ENCODE peak calls at places on chromosomes 11 and 22, in seven cellular contexts. I is EH, P is iris pigment epithelial cell, W is substantia nigra, C is NCI-H1436 treated with DMSO at 0.1 percent for 48 hours, X is breast epithelium, N is NCI-H774. S is an unnamed sample.
A peak's percentile ranks its signal among the peaks of the same experiment; 100 is the strongest.

GRCh38 chr22:49420651-49421050 is 407.0 kb downstream of the BRD1 start:
- DNase-seq in I (no peak), P (no peak), W (no peak), C (no peak), X (no peak), N (no peak), S (no peak)

GRCh38 chr11:69201764-69202370 is 46.1 kb downstream of the SMIM38 start:
- DNase-seq in I (no peak), P (no peak), W (no peak), C (no peak), X (no peak), N (no peak), S (no peak)

GRCh38 chr11:101553891-101554292 is 29.9 kb downstream of the TRPC6 start:
- DNase-seq in I (peak; percentile 32), P (peak; percentile 45), W (no peak), C (no peak), X (no peak), N (no peak), S (no peak)

GRCh38 chr11:113532697-113533424 is 57.7 kb upstream of the DRD2 start:
- DNase-seq in I (peak; percentile 72), P (peak; percentile 71), W (peak; percentile 56), C (peak; percentile 12), X (peak; percentile 78), N (peak; percentile 70), S (peak; percentile 52)

GRCh38 chr11:90476442-90477007 is 253.7 kb upstream of the CHORDC1 start:
- DNase-seq in I (no peak), P (peak; percentile 46), W (no peak), C (no peak), X (no peak), N (no peak), S (no peak)

GRCh38 chr11:100105605-100106358 is 581.3 kb upstream of the ARHGAP42 start:
- DNase-seq in I (no peak), P (no peak), W (no peak), C (no peak), X (no peak), N (peak; percentile 61), S (no peak)

GRCh38 chr11:45079943-45080719 is 66.3 kb upstream of the PRDM11 start:
- DNase-seq in I (no peak), P (no peak), W (peak; percentile 17), C (no peak), X (peak; percentile 45), N (no peak), S (no peak)

GRCh38 chr11:12889243-12889642 is 119.9 kb upstream of the RASSF10 start:
- DNase-seq in I (peak; percentile 80), P (peak; percentile 89), W (no peak), C (no peak), X (peak; percentile 45), N (no peak), S (no peak)

GRCh38 chr22:44187652-44188230 is 7.0 kb downstream of the PARVG start:
- DNase-seq in I (no peak), P (no peak), W (no peak), C (no peak), X (no peak), N (no peak), S (no peak)

GRCh38 chr11:33869511-33870422 is 22.1 kb downstream of the LMO2 start:
- DNase-seq in I (peak; percentile 27), P (peak; percentile 16), W (no peak), C (no peak), X (no peak), N (peak; percentile 29), S (no peak)

GRCh38 chr22:18000441-18001039 is 23.8 kb downstream of the MICAL3 start:
- DNase-seq in I (peak; percentile 34), P (no peak), W (no peak), C (no peak), X (no peak), N (no peak), S (no peak)

GRCh38 chr22:49779226-49779625 is 48.4 kb downstream of the BRD1 start:
- DNase-seq in I (no peak), P (no peak), W (no peak), C (no peak), X (no peak), N (no peak), S (no peak)

GRCh38 chr11:126281245-126281644 is 1.6 kb upstream of the TIRAP start:
- DNase-seq in I (no peak), P (no peak), W (no peak), C (no peak), X (no peak), N (no peak), S (no peak)

S was measured in NCI-H460.